ENCODE peak calls at places on chromosomes 12 and 14, in nine cellular contexts. K, I, F, B, S, Y, P, L and N are unnamed samples.

GRCh38 chr12:53097564-53098353 is at the start of gene IGFBP6:
- DNase-seq in K (peak; percentile 81), I (peak; percentile 66), F (peak; percentile 66), B (peak; percentile 56), S (peak; percentile 45), Y (peak; percentile 77), P (peak; percentile 34), L (peak; percentile 54), N (peak; percentile 63)

GRCh38 chr14:35285991-35286564 is 6.1 kb upstream of the PSMA6 start:
- DNase-seq in K (no peak), I (no peak), F (no peak), B (no peak), S (no peak), Y (no peak), P (no peak), L (no peak), N (no peak)

GRCh38 chr12:70052931-70053497 is 190.2 kb upstream of the CNOT2 start:
- DNase-seq in K (no peak), I (no peak), F (peak; percentile 86), B (peak; percentile 77), S (no peak), Y (peak; percentile 25), P (peak; percentile 67), L (no peak), N (peak; percentile 88)

GRCh38 chr14:72439707-72440106 is 454.2 kb downstream of the DPF3 start:
- DNase-seq in K (peak; percentile 27), I (no peak), F (no peak), B (no peak), S (no peak), Y (no peak), P (no peak), L (no peak), N (no peak)

GRCh38 chr12:92899388-92900001 is 29.6 kb downstream of the EEA1 start:
- DNase-seq in K (no peak), I (no peak), F (peak; percentile 97), B (no peak), S (peak; percentile 78), Y (peak; percentile 90), P (peak; percentile 99), L (no peak), N (peak; percentile 98)

GRCh38 chr12:98645572-98646067 is 530 bp downstream of the APAF1 start:
- DNase-seq in K (peak; percentile 23), I (no peak), F (no peak), B (peak; percentile 40), S (no peak), Y (no peak), P (no peak), L (peak; percentile 27), N (peak; percentile 18)

GRCh38 chr12:85741051-85741450 is 95.2 kb downstream of the RASSF9 start:
- DNase-seq in K (no peak), I (no peak), F (no peak), B (no peak), S (no peak), Y (no peak), P (no peak), L (no peak), N (no peak)

GRCh38 chr14:69625299-69626131 is 14.1 kb downstream of the SUSD6 start:
- DNase-seq in K (peak; percentile 87), I (peak; percentile 69), F (peak; percentile 56), B (no peak), S (no peak), Y (peak; percentile 25), P (peak; percentile 66), L (no peak), N (no peak)